ENCODE peak calls at places on chromosomes 16 and 17, in six cellular contexts. I is HuH-7.5, F is RCC 7860, D is caudate nucleus, N is cardiac muscle cell, W is ascending aorta. L is an unnamed sample.

GRCh38 chr16:57268804-57269800 is 15.4 kb downstream of the PLLP start:
- DNase-seq in I (peak), F (no peak), D (no peak), N (peak), W (no peak), L (no peak)

GRCh38 chr17:44315760-44316731 is 7.6 kb downstream of the RUNDC3A start:
- DNase-seq in I (no peak), F (no peak), D (no peak), N (no peak), W (no peak), L (no peak)

GRCh38 chr16:79269211-79269863 is 331.2 kb downstream of the MAF start:
- DNase-seq in I (no peak), F (no peak), D (no peak), N (no peak), W (no peak), L (no peak)

GRCh38 chr17:2215616-2216364 is 87.8 kb downstream of the SMG6 start:
- DNase-seq in I (no peak), F (no peak), D (peak), N (peak), W (no peak), L (no peak)

GRCh38 chr16:28865722-28866453 is 2.2 kb downstream of the SH2B1 start:
- DNase-seq in I (no peak), F (no peak), D (no peak), N (no peak), W (no peak), L (no peak)

GRCh38 chr17:56772442-56772841 is 61.3 kb downstream of the C17orf67 start:
- DNase-seq in I (peak), F (no peak), D (no peak), N (no peak), W (no peak), L (no peak)

GRCh38 chr17:82787081-82787848 is 35.4 kb downstream of the TBCD start:
- DNase-seq in I (no peak), F (no peak), D (peak), N (no peak), W (no peak), L (peak)

GRCh38 chr17:7512105-7512504 is 27.9 kb downstream of the POLR2A start:
- DNase-seq in I (no peak), F (no peak), D (no peak), N (no peak), W (no peak), L (no peak)

GRCh38 chr17:47278561-47278960 is 24.9 kb downstream of the ITGB3 start:
- DNase-seq in I (no peak), F (no peak), D (no peak), N (no peak), W (no peak), L (no peak)

GRCh38 chr17:8466466-8466865 is 30.8 kb downstream of the NDEL1 start:
- DNase-seq in I (no peak), F (no peak), D (no peak), N (peak), W (no peak), L (no peak)

GRCh38 chr17:65163990-65164495 is 26.9 kb downstream of the RGS9 start:
- DNase-seq in I (no peak), F (peak), D (no peak), N (peak), W (no peak), L (no peak)

GRCh38 chr16:89410794-89411309 is 79.5 kb downstream of the ANKRD11 start:
- DNase-seq in I (no peak), F (no peak), D (peak), N (peak), W (peak), L (peak)

GRCh38 chr16:48330847-48331204 is 54.4 kb downstream of the SIAH1 start:
- DNase-seq in I (no peak), F (no peak), D (no peak), N (no peak), W (no peak), L (no peak)

GRCh38 chr17:301681-302299 is 50.8 kb downstream of the RPH3AL start:
- DNase-seq in I (no peak), F (no peak), D (no peak), N (peak), W (no peak), L (no peak)

GRCh38 chr17:75063626-75064025 is 16.6 kb downstream of the KCTD2 start:
- DNase-seq in I (no peak), F (no peak), D (no peak), N (no peak), W (no peak), L (no peak)

GRCh38 chr16:67909056-67909742 is 16.1 kb downstream of the PSKH1 start:
- DNase-seq in I (no peak), F (no peak), D (no peak), N (no peak), W (no peak), L (no peak)

GRCh38 chr17:78026381-78026780 is 67.9 kb downstream of the TNRC6C start:
- DNase-seq in I (no peak), F (no peak), D (no peak), N (peak), W (no peak), L (no peak)

GRCh38 chr17:62995377-62995885 is 29.4 kb downstream of the TANC2 start:
- DNase-seq in I (peak), F (no peak), D (peak), N (peak), W (no peak), L (peak)

GRCh38 chr17:77189148-77189547 is 48.4 kb downstream of the SEC14L1 start:
- DNase-seq in I (no peak), F (no peak), D (no peak), N (no peak), W (no peak), L (no peak)

GRCh38 chr16:57533618-57534336 is 2.6 kb downstream of the CCDC102A start:
- DNase-seq in I (no peak), F (no peak), D (no peak), N (no peak), W (no peak), L (no peak)

GRCh38 chr16:66618588-66618987 is 14.1 kb downstream of the CMTM3 start:
- DNase-seq in I (no peak), F (peak), D (no peak), N (peak), W (no peak), L (no peak)

GRCh38 chr17:35842239-35842638 is 26.5 kb downstream of the HEATR9 start:
- DNase-seq in I (no peak), F (no peak), D (no peak), N (no peak), W (no peak), L (no peak)

GRCh38 chr16:57178793-57179212 is 7.0 kb downstream of the PSME3IP1 start:
- DNase-seq in I (no peak), F (no peak), D (no peak), N (no peak), W (no peak), L (no peak)

GRCh38 chr17:19237389-19238166 is 412 bp downstream of the EPN2 start:
- DNase-seq in I (peak), F (no peak), D (no peak), N (no peak), W (no peak), L (peak)

GRCh38 chr17:57121308-57122042 is 36.4 kb downstream of the AKAP1 start:
- DNase-seq in I (no peak), F (no peak), D (no peak), N (peak), W (no peak), L (no peak)

GRCh38 chr17:76792348-76792747 is 54.4 kb downstream of the MFSD11 start:
- DNase-seq in I (no peak), F (no peak), D (no peak), N (no peak), W (no peak), L (no peak)

GRCh38 chr16:24844101-24845030 is 1.4 kb upstream of the SLC5A11 start:
- DNase-seq in I (peak), F (peak), D (no peak), N (no peak), W (no peak), L (no peak)

GRCh38 chr17:12114686-12115418 is 94.2 kb downstream of the MAP2K4 start:
- DNase-seq in I (no peak), F (no peak), D (no peak), N (no peak), W (no peak), L (no peak)